ENCODE peak calls at places on chromosomes 3 and 15, in five cellular contexts. K is Daoy; A is stimulated activated CD8-positive, alpha-beta memory T cell treated with anti-CD3 and anti-CD28 coated beads, Interleukin-12 subunit alpha, Interleukin-12 subunit beta, amount 100 ng/mL, for 4 hours; P is NAMALWA; W is activated T-helper 1 cell treated with anti-CD3 and anti-CD28 coated beads, Interleukin-12 subunit alpha, Interleukin-12 subunit beta, Interleukin-2, Interleukin-4 antibody, amounts not matched to agents 30 ng/mL and 10 ng/mL and 1 ng/mL, durations not matched to agents 14 hours and 24 hours and 36 hours. B is an unnamed sample.

GRCh38 chr3:133103706-133104105 is 65.5 kb downstream of the TMEM108 start:
- DNase-seq in P (no peak), W (no peak), A (no peak), K (no peak), B (no peak)

GRCh38 chr3:55842204-55842603 is 355.1 kb upstream of the WNT5A start:
- DNase-seq in W (no peak), K (no peak), A (no peak), P (no peak), B (no peak)

GRCh38 chr15:55703873-55704285 is 39.1 kb downstream of the PRTG start:
- DNase-seq in W (no peak), A (no peak), P (peak; percentile 47), K (no peak), B (no peak)

GRCh38 chr3:108404409-108404808 is 106.0 kb downstream of the MYH15 start:
- DNase-seq in W (no peak), K (peak; percentile 6), P (no peak), A (no peak), B (no peak)

GRCh38 chr15:38076806-38077205 is 142.4 kb downstream of the TMCO5A start:
- DNase-seq in P (peak; percentile 88), A (no peak), K (no peak), W (no peak), B (no peak)

GRCh38 chr15:40320931-40321371 is 2.5 kb upstream of the INAFM2 start:
- DNase-seq in A (no peak), P (peak; percentile 87), K (peak; percentile 46), W (peak; percentile 47), B (peak; percentile 68)

GRCh38 chr3:116474356-116475200 is 29.3 kb upstream of the LSAMP start:
- DNase-seq in W (no peak), A (no peak), K (no peak), P (no peak), B (no peak)

GRCh38 chr3:46138571-46138970 is 69.5 kb downstream of the CCR1 start:
- DNase-seq in P (no peak), A (no peak), K (no peak), W (no peak), B (no peak)

GRCh38 chr15:89444855-89445254 is 51.5 kb downstream of the RHCG start:
- DNase-seq in K (no peak), P (no peak), A (no peak), W (no peak), B (no peak)

GRCh38 chr15:71294636-71295241 is 179.5 kb downstream of the THSD4 start:
- DNase-seq in A (no peak), K (peak; percentile 83), P (no peak), W (no peak), B (no peak)

GRCh38 chr3:68173230-68173629 is 518.8 kb upstream of the SUCLG2 start:
- DNase-seq in W (no peak), P (no peak), K (no peak), A (no peak), B (no peak)

GRCh38 chr3:123193448-123194101 is 8.2 kb upstream of the SEC22A start:
- DNase-seq in W (no peak), K (no peak), P (no peak), A (no peak), B (no peak)

GRCh38 chr3:183281126-183281797 is 28.2 kb downstream of the B3GNT5 start:
- DNase-seq in P (no peak), K (peak; percentile 67), W (no peak), A (no peak), B (peak; percentile 8)

GRCh38 chr3:119679874-119680273 is 2.7 kb upstream of the COX17 start:
- DNase-seq in P (no peak), W (no peak), A (no peak), K (no peak), B (no peak)

B was measured in Kasumi-1.